ENCODE peak calls at places on chromosomes 16 and 17, in five cellular contexts. Y, U, L, J and D are unnamed samples.

GRCh38 chr17:67283727-67284516 is 38.9 kb upstream of the HELZ start:
- DNase-seq in U (no peak), Y (no peak), J (no peak), L (no peak), D (no peak)

GRCh38 chr17:32783602-32784001 is 93.3 kb downstream of the MYO1D start:
- DNase-seq in J (no peak), Y (no peak), L (peak; percentile 80), U (no peak), D (no peak)

GRCh38 chr16:89864421-89864820 is 9.0 kb upstream of the TCF25 start:
- DNase-seq in Y (no peak), U (no peak), J (no peak), L (peak; percentile 45), D (no peak)

GRCh38 chr16:84357191-84357651 is 11.1 kb upstream of the ATP2C2 start:
- DNase-seq in U (no peak), L (peak; percentile 91), Y (no peak), J (no peak), D (no peak)

GRCh38 chr16:89051521-89052166 is 42.0 kb upstream of the ACSF3 start:
- DNase-seq in Y (no peak), L (no peak), J (no peak), U (no peak), D (no peak)

GRCh38 chr16:29811896-29812665 is at the start of gene PRRT2:
- DNase-seq in U (peak; percentile 64), J (peak; percentile 70), L (no peak), Y (peak; percentile 83), D (peak; percentile 41)

GRCh38 chr17:27495460-27495859 is 39.2 kb downstream of the KSR1 start:
- DNase-seq in U (no peak), J (no peak), Y (no peak), L (no peak), D (no peak)

GRCh38 chr17:64152428-64153125 is 22.6 kb upstream of the ERN1 start:
- DNase-seq in U (no peak), Y (no peak), L (no peak), J (no peak), D (no peak)

GRCh38 chr16:12613131-12613991 is 190.3 kb downstream of the CPPED1 start:
- DNase-seq in J (peak; percentile 76), Y (no peak), U (peak; percentile 14), L (peak; percentile 46), D (no peak)

GRCh38 chr17:49836111-49837030 is 11.5 kb downstream of the TAC4 start:
- DNase-seq in Y (no peak), J (no peak), U (no peak), L (peak; percentile 12), D (no peak)

GRCh38 chr17:58968662-58969061 is 138.0 kb downstream of the TRIM37 start:
- DNase-seq in J (no peak), Y (no peak), L (no peak), U (no peak), D (no peak)

GRCh38 chr16:1691956-1692355 is 13.9 kb downstream of the JPT2 start:
- DNase-seq in J (no peak), L (peak; percentile 91), U (no peak), Y (no peak), D (no peak)

GRCh38 chr17:7486181-7486580 is 2.0 kb downstream of the POLR2A start:
- DNase-seq in J (no peak), L (no peak), U (no peak), Y (no peak), D (no peak)

GRCh38 chr17:82964851-82965341 is 114.5 kb upstream of the METRNL start:
- DNase-seq in U (no peak), Y (no peak), L (no peak), J (peak; percentile 31), D (no peak)

GRCh38 chr17:38868095-38868967 is 1.5 kb upstream of the LASP1 start:
- DNase-seq in Y (peak; percentile 70), J (no peak), L (peak; percentile 46), U (peak; percentile 56), D (no peak)

GRCh38 chr17:38867179-38867994 is 2.5 kb upstream of the LASP1 start:
- DNase-seq in Y (peak; percentile 75), J (peak; percentile 82), L (peak; percentile 51), U (peak; percentile 57), D (peak; percentile 48)

GRCh38 chr17:38868968-38869646 is 751 bp upstream of the LASP1 start:
- DNase-seq in Y (peak; percentile 94), L (peak; percentile 76), J (peak; percentile 96), U (peak; percentile 94), D (peak; percentile 84)

GRCh38 chr17:38861399-38861843 is 7.9 kb upstream of the RPL23 start:
- DNase-seq in Y (no peak), J (peak; percentile 75), U (no peak), L (peak; percentile 33), D (no peak)

GRCh38 chr17:38864636-38865398 is 5.0 kb upstream of the LASP1 start:
- DNase-seq in J (peak; percentile 74), L (peak; percentile 80), U (no peak), Y (no peak), D (no peak)
- TF ChIP-seq CTCF in J (peak; percentile 65), L (peak; percentile 63), U (peak; percentile 19), Y (no peak), D (no peak)

GRCh38 chr17:9220466-9221230 is 199.3 kb downstream of the NTN1 start:
- DNase-seq in U (no peak), Y (no peak), L (no peak), J (no peak), D (no peak)
- TF ChIP-seq CTCF in U (no peak), Y (no peak), L (no peak), J (no peak), D (no peak)

GRCh38 chr17:29563816-29564215 is 3.0 kb downstream of the ABHD15 start:
- DNase-seq in J (no peak), L (no peak), U (no peak), Y (no peak), D (no peak)

GRCh38 chr17:29567362-29568330 is 809 bp upstream of the ABHD15 start:
- DNase-seq in L (no peak), J (peak; percentile 83), Y (peak; percentile 61), U (peak; percentile 80), D (peak; percentile 73)

GRCh38 chr17:29568331-29569244 is at the start of gene TP53I13:
- DNase-seq in J (peak; percentile 92), L (peak; percentile 46), Y (peak; percentile 90), U (peak; percentile 94), D (peak; percentile 83)

GRCh38 chr17:29566473-29567361 is at the start of gene ABHD15:
- DNase-seq in Y (peak; percentile 67), U (peak; percentile 84), L (peak; percentile 46), J (peak; percentile 65), D (peak; percentile 72)

GRCh38 chr17:29565643-29566472 is 979 bp downstream of the ABHD15 start:
- DNase-seq in J (peak; percentile 82), U (peak; percentile 71), Y (peak; percentile 22), L (peak; percentile 29), D (peak; percentile 59)
- TF ChIP-seq CTCF in J (peak; percentile 48), U (no peak), Y (no peak), L (peak; percentile 31), D (no peak)

DNA sequence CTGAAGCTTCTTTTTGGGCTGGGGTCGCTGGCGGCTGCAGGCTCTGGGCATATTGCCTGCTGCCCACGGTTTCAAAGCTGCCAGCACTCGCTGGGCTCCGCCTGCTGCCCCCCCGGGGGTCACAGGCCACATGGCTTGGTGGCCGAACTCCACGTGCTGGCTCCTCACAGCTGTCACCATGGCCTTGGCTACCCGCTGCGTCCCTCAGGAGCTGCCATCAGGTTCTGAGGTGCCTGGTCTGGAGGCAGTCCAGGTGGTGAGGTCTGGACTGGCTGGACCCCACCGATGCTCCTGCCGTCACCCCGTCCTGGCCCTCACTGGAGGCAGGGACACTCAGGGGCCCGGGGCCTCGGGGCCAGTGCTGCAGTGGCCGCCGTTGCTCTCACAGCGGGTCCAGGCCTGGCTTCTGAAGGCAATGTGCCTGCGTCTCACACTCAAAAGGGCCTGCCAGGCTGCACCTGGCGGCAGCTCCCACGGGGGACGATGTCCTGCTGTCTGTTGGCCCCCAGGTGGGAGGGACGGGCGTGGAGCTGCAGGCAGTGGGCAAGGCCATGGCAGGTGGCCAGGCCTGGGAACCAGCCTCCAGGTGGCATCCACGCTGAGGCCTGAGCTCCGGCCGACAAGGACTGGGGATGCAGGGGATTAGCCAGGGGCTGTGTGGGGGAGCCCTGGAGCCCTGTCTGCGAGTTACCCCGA is 13.3 kb downstream of the CAPN15 start:
- DNase-seq in U (no peak), Y (no peak), J (no peak), L (no peak), D (no peak)
- TF ChIP-seq CTCF in U (no peak), Y (no peak), J (no peak), L (no peak), D (no peak)

GRCh38 chr16:28491970-28492474 is at the start of gene CLN3:
- DNase-seq in J (peak; percentile 95), Y (peak; percentile 88), U (peak; percentile 94), L (peak; percentile 86), D (peak; percentile 80)

GRCh38 chr16:28495098-28495793 is 803 bp downstream of the APOBR start:
- DNase-seq in Y (no peak), J (no peak), U (peak; percentile 63), L (no peak), D (no peak)

GRCh38 chr16:28492511-28492910 is 637 bp upstream of the CLN3 start:
- DNase-seq in L (no peak), U (no peak), J (no peak), Y (no peak), D (no peak)

GRCh38 chr16:28494141-28494851 is at the start of gene APOBR:
- DNase-seq in J (no peak), U (peak; percentile 75), L (no peak), Y (no peak), D (peak; percentile 69)

DNA sequence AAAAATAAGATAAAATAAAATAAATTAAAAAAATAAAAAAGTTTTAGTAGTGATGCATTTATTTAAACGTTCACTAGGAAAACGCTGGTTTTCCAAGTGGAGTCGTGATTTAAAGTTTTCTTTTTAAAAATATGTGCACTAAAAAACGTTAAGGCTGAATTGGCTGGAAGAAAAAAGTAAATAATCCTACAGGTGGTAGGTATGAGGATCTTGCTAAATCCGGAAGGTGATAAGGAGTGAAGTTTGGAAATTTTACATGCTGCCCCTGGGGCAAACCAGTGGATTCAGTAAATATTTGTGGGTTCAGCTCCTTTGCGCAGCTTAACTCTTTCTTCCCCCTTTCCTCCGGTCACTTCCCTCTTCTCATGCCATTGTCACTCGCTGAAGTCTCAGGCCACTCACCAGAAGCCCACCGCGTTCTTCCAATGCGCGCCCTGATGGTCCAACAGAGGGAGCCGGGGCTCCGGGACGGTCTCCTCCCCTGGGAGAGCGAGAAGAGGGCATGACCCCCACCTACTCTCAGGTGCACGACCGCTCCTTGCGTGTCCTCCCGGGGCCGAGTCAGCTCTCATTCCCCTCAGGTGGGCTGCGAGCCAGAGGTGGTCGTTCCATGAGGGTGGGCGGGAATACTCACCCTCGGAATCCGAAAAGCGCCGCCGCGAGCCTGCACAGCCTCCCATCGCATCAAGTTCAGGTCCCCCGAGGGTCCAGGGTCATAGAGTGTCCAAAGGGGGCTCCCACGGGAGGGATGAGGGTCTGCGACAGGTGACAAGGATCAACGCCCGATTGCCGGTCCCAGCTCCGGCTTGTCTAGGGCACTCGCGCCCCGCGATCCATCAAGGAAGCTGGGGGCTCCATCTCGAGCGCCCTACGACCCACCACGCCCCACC is 549 bp downstream of the CLN3 start:
- DNase-seq in Y (peak; percentile 43), L (peak; percentile 31), U (peak; percentile 53), J (peak; percentile 59), D (no peak)
- TF ChIP-seq CTCF in Y (no peak), L (peak; percentile 41), U (peak; percentile 21), J (peak; percentile 36), D (no peak)

GRCh38 chr16:57736419-57737281 is 1.1 kb downstream of the KATNB1 start:
- DNase-seq in J (peak; percentile 71), L (peak; percentile 69), Y (no peak), U (peak; percentile 55), D (no peak)
- TF ChIP-seq CTCF in J (no peak), L (peak; percentile 26), Y (no peak), U (no peak), D (no peak)